ENCODE peak calls at places on chromosome 19, in nine cellular contexts. One of them, this sample, is unnamed.

GRCh38 chr19:13051581-13052165 is 51.0 kb downstream of the LYL1 start:
- DNase-seq in suprapubic skin: no peak
- DNase-seq in mucosa of gallbladder: peak
- DNase-seq in T-cell: no peak
- DNase-seq in Kasumi-1: no peak
- DNase-seq in Peyer's patch: peak
- DNase-seq in T-helper 17 cell: no peak
- DNase-seq in choroid plexus epithelial cell: peak
- DNase-seq in germinal center: no peak
- DNase-seq in this sample: peak

GRCh38 chr19:16141043-16141442 is 2.4 kb upstream of the HSH2D start:
- DNase-seq in suprapubic skin: no peak
- DNase-seq in mucosa of gallbladder: no peak
- DNase-seq in T-cell: no peak
- DNase-seq in Kasumi-1: peak
- DNase-seq in Peyer's patch: peak
- DNase-seq in T-helper 17 cell: no peak
- DNase-seq in choroid plexus epithelial cell: no peak
- DNase-seq in germinal center: peak
- DNase-seq in this sample: no peak

GRCh38 chr19:49786432-49786831 is 19.6 kb downstream of the AP2A1 start:
- DNase-seq in suprapubic skin: no peak
- DNase-seq in mucosa of gallbladder: no peak
- DNase-seq in T-cell: no peak
- DNase-seq in Kasumi-1: no peak
- DNase-seq in Peyer's patch: no peak
- DNase-seq in T-helper 17 cell: no peak
- DNase-seq in choroid plexus epithelial cell: no peak
- DNase-seq in germinal center: no peak
- DNase-seq in this sample: no peak

GRCh38 chr19:29381353-29382203 is 144.2 kb upstream of the VSTM2B start:
- DNase-seq in suprapubic skin: peak
- DNase-seq in mucosa of gallbladder: no peak
- DNase-seq in T-cell: no peak
- DNase-seq in Kasumi-1: no peak
- DNase-seq in Peyer's patch: no peak
- DNase-seq in T-helper 17 cell: no peak
- DNase-seq in choroid plexus epithelial cell: no peak
- DNase-seq in germinal center: no peak
- DNase-seq in this sample: no peak

GRCh38 chr19:35736913-35737886 is 5.1 kb downstream of the IGFLR1 start:
- DNase-seq in suprapubic skin: no peak
- DNase-seq in mucosa of gallbladder: no peak
- DNase-seq in T-cell: no peak
- DNase-seq in Kasumi-1: no peak
- DNase-seq in Peyer's patch: peak
- DNase-seq in T-helper 17 cell: no peak
- DNase-seq in choroid plexus epithelial cell: no peak
- DNase-seq in germinal center: peak
- DNase-seq in this sample: no peak

GRCh38 chr19:8526345-8527062 is 12.5 kb upstream of the ZNF414 start:
- DNase-seq in suprapubic skin: peak
- DNase-seq in mucosa of gallbladder: peak
- DNase-seq in T-cell: no peak
- DNase-seq in Kasumi-1: no peak
- DNase-seq in Peyer's patch: peak
- DNase-seq in T-helper 17 cell: no peak
- DNase-seq in choroid plexus epithelial cell: peak
- DNase-seq in germinal center: no peak
- DNase-seq in this sample: peak

GRCh38 chr19:39400997-39401548 is 5.6 kb upstream of the ZFP36 start:
- DNase-seq in suprapubic skin: no peak
- DNase-seq in mucosa of gallbladder: no peak
- DNase-seq in T-cell: no peak
- DNase-seq in Kasumi-1: no peak
- DNase-seq in Peyer's patch: no peak
- DNase-seq in T-helper 17 cell: no peak
- DNase-seq in choroid plexus epithelial cell: no peak
- DNase-seq in germinal center: no peak
- DNase-seq in this sample: no peak

GRCh38 chr19:46924874-46925547 is 64.2 kb downstream of the ARHGAP35 start:
- DNase-seq in suprapubic skin: no peak
- DNase-seq in mucosa of gallbladder: no peak
- DNase-seq in T-cell: no peak
- DNase-seq in Kasumi-1: no peak
- DNase-seq in Peyer's patch: no peak
- DNase-seq in T-helper 17 cell: no peak
- DNase-seq in choroid plexus epithelial cell: no peak
- DNase-seq in germinal center: peak
- DNase-seq in this sample: peak

GRCh38 chr19:51637362-51637978 is 7.3 kb upstream of the SIGLEC5 start:
- DNase-seq in suprapubic skin: no peak
- DNase-seq in mucosa of gallbladder: no peak
- DNase-seq in T-cell: no peak
- DNase-seq in Kasumi-1: no peak
- DNase-seq in Peyer's patch: no peak
- DNase-seq in T-helper 17 cell: no peak
- DNase-seq in choroid plexus epithelial cell: peak
- DNase-seq in germinal center: no peak
- DNase-seq in this sample: no peak

GRCh38 chr19:30857388-30857787 is 485.2 kb downstream of the ZNF536 start:
- DNase-seq in suprapubic skin: no peak
- DNase-seq in mucosa of gallbladder: no peak
- DNase-seq in T-cell: no peak
- DNase-seq in Kasumi-1: no peak
- DNase-seq in Peyer's patch: no peak
- DNase-seq in T-helper 17 cell: no peak
- DNase-seq in choroid plexus epithelial cell: no peak
- DNase-seq in germinal center: no peak
- DNase-seq in this sample: no peak

GRCh38 chr19:32550666-32551065 is 30.3 kb upstream of the PDCD5 start:
- DNase-seq in suprapubic skin: no peak
- DNase-seq in mucosa of gallbladder: no peak
- DNase-seq in T-cell: no peak
- DNase-seq in Kasumi-1: no peak
- DNase-seq in Peyer's patch: no peak
- DNase-seq in T-helper 17 cell: no peak
- DNase-seq in choroid plexus epithelial cell: no peak
- DNase-seq in germinal center: no peak
- DNase-seq in this sample: no peak

GRCh38 chr19:20171285-20171684 is 4.3 kb downstream of the ZNF486 start:
- DNase-seq in suprapubic skin: no peak
- DNase-seq in mucosa of gallbladder: no peak
- DNase-seq in T-cell: no peak
- DNase-seq in Kasumi-1: no peak
- DNase-seq in Peyer's patch: no peak
- DNase-seq in T-helper 17 cell: no peak
- DNase-seq in choroid plexus epithelial cell: no peak
- DNase-seq in germinal center: no peak
- DNase-seq in this sample: no peak

GRCh38 chr19:31054430-31054829 is 294.8 kb downstream of the TSHZ3 start:
- DNase-seq in suprapubic skin: no peak
- DNase-seq in mucosa of gallbladder: no peak
- DNase-seq in T-cell: no peak
- DNase-seq in Kasumi-1: no peak
- DNase-seq in Peyer's patch: no peak
- DNase-seq in T-helper 17 cell: peak
- DNase-seq in choroid plexus epithelial cell: peak
- DNase-seq in germinal center: no peak
- DNase-seq in this sample: no peak

GRCh38 chr19:17575871-17576757 is 20.7 kb downstream of the COLGALT1 start:
- DNase-seq in suprapubic skin: no peak
- DNase-seq in mucosa of gallbladder: no peak
- DNase-seq in T-cell: no peak
- DNase-seq in Kasumi-1: no peak
- DNase-seq in Peyer's patch: no peak
- DNase-seq in T-helper 17 cell: no peak
- DNase-seq in choroid plexus epithelial cell: no peak
- DNase-seq in germinal center: no peak
- DNase-seq in this sample: peak

GRCh38 chr19:56643460-56643763 is 453 bp downstream of the SMIM17 start:
- DNase-seq in suprapubic skin: no peak
- DNase-seq in mucosa of gallbladder: no peak
- DNase-seq in T-cell: no peak
- DNase-seq in Kasumi-1: no peak
- DNase-seq in Peyer's patch: no peak
- DNase-seq in T-helper 17 cell: no peak
- DNase-seq in choroid plexus epithelial cell: no peak
- DNase-seq in germinal center: no peak
- DNase-seq in this sample: no peak

GRCh38 chr19:17680235-17680722 is 7.9 kb downstream of the UNC13A start:
- DNase-seq in suprapubic skin: peak
- DNase-seq in mucosa of gallbladder: peak
- DNase-seq in T-cell: peak
- DNase-seq in Kasumi-1: peak
- DNase-seq in Peyer's patch: peak
- DNase-seq in T-helper 17 cell: no peak
- DNase-seq in choroid plexus epithelial cell: peak
- DNase-seq in germinal center: peak
- DNase-seq in this sample: peak

GRCh38 chr19:21704320-21704719 is 63.1 kb downstream of the ZNF100 start:
- DNase-seq in suprapubic skin: no peak
- DNase-seq in mucosa of gallbladder: no peak
- DNase-seq in T-cell: no peak
- DNase-seq in Kasumi-1: no peak
- DNase-seq in Peyer's patch: no peak
- DNase-seq in T-helper 17 cell: no peak
- DNase-seq in choroid plexus epithelial cell: no peak
- DNase-seq in germinal center: no peak
- DNase-seq in this sample: no peak

GRCh38 chr19:50266896-50267295 is 62.3 kb downstream of the KCNC3 start:
- DNase-seq in suprapubic skin: no peak
- DNase-seq in mucosa of gallbladder: peak
- DNase-seq in T-cell: no peak
- DNase-seq in Kasumi-1: no peak
- DNase-seq in Peyer's patch: no peak
- DNase-seq in T-helper 17 cell: no peak
- DNase-seq in choroid plexus epithelial cell: no peak
- DNase-seq in germinal center: peak
- DNase-seq in this sample: peak

GRCh38 chr19:5115351-5115750 is 146.4 kb downstream of the KDM4B start:
- DNase-seq in suprapubic skin: no peak
- DNase-seq in mucosa of gallbladder: no peak
- DNase-seq in T-cell: no peak
- DNase-seq in Kasumi-1: no peak
- DNase-seq in Peyer's patch: no peak
- DNase-seq in T-helper 17 cell: no peak
- DNase-seq in choroid plexus epithelial cell: no peak
- DNase-seq in germinal center: no peak
- DNase-seq in this sample: no peak

GRCh38 chr19:49553451-49554271 is 25.9 kb downstream of the RCN3 start:
- DNase-seq in suprapubic skin: no peak
- DNase-seq in mucosa of gallbladder: no peak
- DNase-seq in T-cell: no peak
- DNase-seq in Kasumi-1: no peak
- DNase-seq in Peyer's patch: no peak
- DNase-seq in T-helper 17 cell: no peak
- DNase-seq in choroid plexus epithelial cell: peak
- DNase-seq in germinal center: no peak
- DNase-seq in this sample: peak

GRCh38 chr19:41434450-41434849 is 5.3 kb downstream of the DMAC2 start:
- DNase-seq in suprapubic skin: no peak
- DNase-seq in mucosa of gallbladder: no peak
- DNase-seq in T-cell: no peak
- DNase-seq in Kasumi-1: peak
- DNase-seq in Peyer's patch: no peak
- DNase-seq in T-helper 17 cell: no peak
- DNase-seq in choroid plexus epithelial cell: no peak
- DNase-seq in germinal center: no peak
- DNase-seq in this sample: no peak

GRCh38 chr19:41707502-41707812 is 969 bp upstream of the CEACAM5 start:
- DNase-seq in suprapubic skin: no peak
- DNase-seq in mucosa of gallbladder: no peak
- DNase-seq in T-cell: no peak
- DNase-seq in Kasumi-1: no peak
- DNase-seq in Peyer's patch: no peak
- DNase-seq in T-helper 17 cell: no peak
- DNase-seq in choroid plexus epithelial cell: no peak
- DNase-seq in germinal center: no peak
- DNase-seq in this sample: peak

GRCh38 chr19:17469371-17470203 is 737 bp upstream of the SLC27A1 start:
- DNase-seq in suprapubic skin: peak
- DNase-seq in mucosa of gallbladder: peak
- DNase-seq in T-cell: peak
- DNase-seq in Kasumi-1: peak
- DNase-seq in Peyer's patch: peak
- DNase-seq in T-helper 17 cell: peak
- DNase-seq in choroid plexus epithelial cell: peak
- DNase-seq in germinal center: peak
- DNase-seq in this sample: peak

GRCh38 chr19:15432629-15433518 is 14.1 kb upstream of the AKAP8L start:
- DNase-seq in suprapubic skin: peak
- DNase-seq in mucosa of gallbladder: peak
- DNase-seq in T-cell: peak
- DNase-seq in Kasumi-1: peak
- DNase-seq in Peyer's patch: peak
- DNase-seq in T-helper 17 cell: peak
- DNase-seq in choroid plexus epithelial cell: peak
- DNase-seq in germinal center: peak
- DNase-seq in this sample: peak

GRCh38 chr19:46990998-46991676 is 28.5 kb upstream of the NPAS1 start:
- DNase-seq in suprapubic skin: peak
- DNase-seq in mucosa of gallbladder: peak
- DNase-seq in T-cell: peak
- DNase-seq in Kasumi-1: peak
- DNase-seq in Peyer's patch: peak
- DNase-seq in T-helper 17 cell: peak
- DNase-seq in choroid plexus epithelial cell: peak
- DNase-seq in germinal center: peak
- DNase-seq in this sample: peak

GRCh38 chr19:30374791-30375650 is 2.8 kb downstream of the ZNF536 start:
- DNase-seq in suprapubic skin: no peak
- DNase-seq in mucosa of gallbladder: no peak
- DNase-seq in T-cell: no peak
- DNase-seq in Kasumi-1: no peak
- DNase-seq in Peyer's patch: no peak
- DNase-seq in T-helper 17 cell: no peak
- DNase-seq in choroid plexus epithelial cell: no peak
- DNase-seq in germinal center: no peak
- DNase-seq in this sample: no peak

GRCh38 chr19:3186891-3187661 is 1.3 kb downstream of the NCLN start:
- DNase-seq in suprapubic skin: no peak
- DNase-seq in mucosa of gallbladder: no peak
- DNase-seq in T-cell: no peak
- DNase-seq in Kasumi-1: no peak
- DNase-seq in Peyer's patch: no peak
- DNase-seq in T-helper 17 cell: no peak
- DNase-seq in choroid plexus epithelial cell: no peak
- DNase-seq in germinal center: no peak
- DNase-seq in this sample: no peak

GRCh38 chr19:35911790-35912189 is 3.7 kb upstream of the TYROBP start:
- DNase-seq in suprapubic skin: no peak
- DNase-seq in mucosa of gallbladder: peak
- DNase-seq in T-cell: no peak
- DNase-seq in Kasumi-1: no peak
- DNase-seq in Peyer's patch: no peak
- DNase-seq in T-helper 17 cell: no peak
- DNase-seq in choroid plexus epithelial cell: no peak
- DNase-seq in germinal center: no peak
- DNase-seq in this sample: no peak

GRCh38 chr19:4556574-4557185 is 2.8 kb downstream of the SEMA6B start:
- DNase-seq in suprapubic skin: no peak
- DNase-seq in mucosa of gallbladder: no peak
- DNase-seq in T-cell: no peak
- DNase-seq in Kasumi-1: no peak
- DNase-seq in Peyer's patch: no peak
- DNase-seq in T-helper 17 cell: no peak
- DNase-seq in choroid plexus epithelial cell: no peak
- DNase-seq in germinal center: peak
- DNase-seq in this sample: peak

GRCh38 chr19:54609356-54609791 is 15.9 kb downstream of the LILRA1 start:
- DNase-seq in suprapubic skin: no peak
- DNase-seq in mucosa of gallbladder: no peak
- DNase-seq in T-cell: no peak
- DNase-seq in Kasumi-1: no peak
- DNase-seq in Peyer's patch: no peak
- DNase-seq in T-helper 17 cell: no peak
- DNase-seq in choroid plexus epithelial cell: no peak
- DNase-seq in germinal center: no peak
- DNase-seq in this sample: no peak

This sample was measured in left colon.